ENCODE peak calls at places on chromosomes 12 and 14, in nine cellular contexts. O, L, V, S, D, T, H, Y and F are unnamed samples.

GRCh38 chr12:90449611-90450010 is 505.4 kb downstream of the CCER1 start:
- DNase-seq in O (no peak), L (no peak), Y (no peak), T (no peak), S (no peak), V (no peak), H (no peak), D (no peak), F (no peak)

GRCh38 chr14:55103005-55103640 is 25.9 kb upstream of the LGALS3 start:
- DNase-seq in H (peak; percentile 88), L (peak; percentile 100), D (peak; percentile 87), T (peak; percentile 95), O (peak; percentile 91), Y (peak; percentile 97), S (peak; percentile 96), V (peak; percentile 40), F (peak; percentile 99)

GRCh38 chr12:76781321-76781720 is 17.4 kb downstream of the ZDHHC17 start:
- DNase-seq in O (no peak), H (no peak), D (no peak), Y (peak; percentile 82), L (no peak), V (no peak), T (no peak), S (no peak), F (no peak)

GRCh38 chr14:65301862-65302539 is 110.5 kb upstream of the FUT8 start:
- DNase-seq in D (no peak), T (no peak), L (peak; percentile 47), S (peak; percentile 36), H (no peak), V (no peak), Y (peak; percentile 71), O (no peak), F (peak; percentile 59)

GRCh38 chr14:64628940-64629403 is 75.3 kb upstream of the PLEKHG3 start:
- DNase-seq in Y (peak; percentile 60), V (no peak), D (no peak), H (peak; percentile 44), S (no peak), L (peak; percentile 92), T (no peak), O (peak; percentile 31), F (no peak)

GRCh38 chr12:53589915-53590314 is 36.3 kb downstream of the ATF7 start:
- DNase-seq in T (no peak), S (no peak), V (no peak), H (no peak), Y (no peak), O (no peak), L (no peak), D (no peak), F (no peak)

GRCh38 chr14:50069325-50069724 is 47.0 kb downstream of the VCPKMT start:
- DNase-seq in L (no peak), H (peak; percentile 11), O (no peak), Y (no peak), T (no peak), D (no peak), V (no peak), S (no peak), F (peak; percentile 68)

GRCh38 chr12:11884661-11885060 is 186.1 kb upstream of the BCL2L14 start:
- DNase-seq in L (peak; percentile 62), Y (no peak), T (no peak), S (peak; percentile 45), H (no peak), O (peak; percentile 45), D (no peak), V (no peak), F (peak; percentile 20)

GRCh38 chr12:77031745-77032144 is 33.6 kb downstream of the E2F7 start:
- DNase-seq in O (no peak), L (no peak), V (no peak), S (no peak), Y (peak; percentile 21), H (no peak), T (no peak), D (no peak), F (no peak)

GRCh38 chr12:88638956-88639355 is 58.7 kb upstream of the KITLG start:
- DNase-seq in Y (no peak), O (no peak), S (no peak), L (no peak), T (no peak), H (no peak), V (no peak), D (no peak), F (no peak)

GRCh38 chr12:123056709-123057108 is 76.2 kb downstream of the ARL6IP4 start:
- DNase-seq in S (no peak), V (no peak), O (no peak), T (no peak), D (no peak), Y (no peak), L (no peak), H (no peak), F (no peak)

GRCh38 chr14:72621387-72622065 is 272.4 kb downstream of the DPF3 start:
- DNase-seq in T (no peak), S (peak; percentile 7), H (peak; percentile 10), V (no peak), D (no peak), L (no peak), Y (no peak), O (no peak), F (no peak)

GRCh38 chr14:81137316-81137715 is 83.4 kb downstream of the GTF2A1 start:
- DNase-seq in Y (peak; percentile 31), S (no peak), L (peak; percentile 64), T (no peak), V (no peak), H (peak; percentile 65), D (no peak), O (no peak), F (no peak)

GRCh38 chr14:29486132-29486531 is 441.5 kb downstream of the PRKD1 start:
- DNase-seq in S (no peak), L (peak; percentile 35), O (no peak), H (no peak), V (no peak), Y (no peak), D (no peak), T (no peak), F (no peak)

GRCh38 chr14:61653507-61653906 is 41.8 kb upstream of the HIF1A start:
- DNase-seq in V (no peak), L (peak; percentile 94), O (no peak), H (peak; percentile 75), Y (no peak), S (no peak), D (peak; percentile 13), T (no peak), F (no peak)

GRCh38 chr14:75125617-75126016 is 1.2 kb downstream of the NEK9 start:
- DNase-seq in L (peak; percentile 58), S (no peak), H (no peak), T (no peak), V (no peak), O (no peak), Y (no peak), D (no peak), F (no peak)
- H3K4me1 ChIP-seq in L (peaks cover 42% of the 10 kb centered on the region), S (no peaks in the 10 kb centered on the region), H (peaks cover 44% of the 10 kb centered on the region), T (peaks cover 6% of the 10 kb centered on the region), V (peaks cover 9% of the 10 kb centered on the region), O (peaks cover 47% of the 10 kb centered on the region), Y (peaks cover 3% of the 10 kb centered on the region), D (peaks cover 6% of the 10 kb centered on the region), F (peaks cover 7% of the 10 kb centered on the region)

GRCh38 chr14:92651106-92651792 is 97.2 kb downstream of the LGMN start:
- DNase-seq in V (no peak), S (peak; percentile 35), L (no peak), H (peak; percentile 66), D (no peak), O (peak; percentile 57), T (no peak), Y (no peak), F (peak; percentile 25)

GRCh38 chr14:92651793-92652382 is 96.5 kb downstream of the LGMN start:
- DNase-seq in D (peak; percentile 19), O (peak; percentile 44), Y (no peak), S (peak; percentile 48), L (no peak), T (no peak), H (peak; percentile 68), V (no peak), F (no peak)

GRCh38 chr14:92653162-92653651 is 95.2 kb downstream of the LGMN start:
- DNase-seq in O (no peak), D (no peak), Y (no peak), T (no peak), V (no peak), L (no peak), S (no peak), H (no peak), F (no peak)

GRCh38 chr14:92654206-92654901 is 94.1 kb downstream of the LGMN start:
- DNase-seq in Y (no peak), T (no peak), S (no peak), D (no peak), O (no peak), L (no peak), V (no peak), H (no peak), F (no peak)

DNA sequence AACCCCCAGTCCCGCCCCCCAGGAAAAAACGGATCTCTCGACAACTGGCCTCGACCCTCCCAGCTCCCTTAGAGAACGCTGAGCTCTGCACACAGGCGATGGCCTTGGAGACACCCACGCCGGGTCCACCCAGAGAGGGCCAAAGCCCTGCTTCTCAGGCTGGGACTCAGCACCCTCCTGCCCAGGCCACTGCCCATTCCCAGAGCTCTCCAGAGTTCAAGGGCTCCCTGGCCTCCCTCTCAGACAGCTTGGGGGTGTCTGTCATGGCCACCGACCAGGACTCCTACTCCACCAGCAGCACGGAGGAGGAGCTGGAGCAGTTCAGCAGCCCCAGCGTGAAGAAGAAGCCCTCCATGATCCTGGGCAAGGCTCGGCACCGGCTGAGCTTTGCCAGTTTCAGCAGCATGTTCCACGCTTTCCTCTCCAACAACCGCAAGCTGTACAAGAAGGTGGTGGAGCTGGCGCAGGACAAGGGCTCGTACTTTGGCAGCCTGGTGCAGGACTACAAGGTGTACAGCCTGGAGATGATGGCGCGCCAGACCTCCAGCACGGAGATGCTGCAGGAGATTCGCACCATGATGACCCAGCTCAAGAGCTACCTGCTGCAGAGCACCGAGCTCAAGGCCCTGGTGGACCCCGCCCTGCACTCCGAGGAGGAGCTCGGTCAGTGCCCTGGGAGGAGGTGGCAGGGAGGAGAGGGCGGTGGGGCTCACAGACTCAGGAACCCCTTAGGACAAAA is 95.8 kb downstream of the LGMN start:
- DNase-seq in S (no peak), O (no peak), V (no peak), Y (no peak), T (no peak), L (no peak), D (no peak), H (no peak), F (no peak)
- H3K4me1 ChIP-seq in S (no peaks in the 10 kb centered on the region), O (peaks cover 32% of the 10 kb centered on the region), V (no peaks in the 10 kb centered on the region), Y (no peaks in the 10 kb centered on the region), T (peaks cover 9% of the 10 kb centered on the region), L (peaks cover 27% of the 10 kb centered on the region), D (no peaks in the 10 kb centered on the region), H (peaks cover 9% of the 10 kb centered on the region), F (no peaks in the 10 kb centered on the region)

DNA sequence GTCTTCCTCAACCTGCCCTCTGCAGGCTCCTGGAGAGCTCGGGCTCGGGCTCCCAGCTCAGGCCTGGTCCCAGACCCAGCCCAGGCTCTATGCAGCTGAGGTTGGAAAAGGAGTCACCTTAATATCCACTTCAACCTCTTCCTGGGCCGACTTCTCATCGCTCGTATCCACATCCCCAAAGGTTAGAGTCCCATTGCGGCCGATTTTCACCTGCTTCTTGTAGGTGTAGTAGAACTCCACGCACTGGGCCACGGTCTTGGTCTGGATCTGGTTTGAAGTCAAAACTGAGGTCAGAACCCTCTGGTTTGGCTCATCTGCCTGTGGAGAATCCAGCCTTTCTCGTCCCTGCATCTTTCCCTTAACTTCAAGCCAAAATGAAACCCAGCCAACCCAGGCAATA is 8.4 kb upstream of the PNMA1 start:
- DNase-seq in S (no peak), D (no peak), L (peak; percentile 0), V (no peak), T (no peak), H (peak; percentile 55), Y (no peak), O (no peak), F (no peak)
- H3K4me1 ChIP-seq in S (peaks cover 8% of the 10 kb centered on the region), D (peaks cover 11% of the 10 kb centered on the region), L (peaks cover 39% of the 10 kb centered on the region), V (peaks cover 13% of the 10 kb centered on the region), T (peaks cover 7% of the 10 kb centered on the region), H (peaks cover 50% of the 10 kb centered on the region), Y (peaks cover 5% of the 10 kb centered on the region), O (peaks cover 54% of the 10 kb centered on the region), F (no peaks in the 10 kb centered on the region)

GRCh38 chr14:69664865-69665526 is 53.6 kb downstream of the SUSD6 start:
- DNase-seq in S (no peak), L (no peak), V (peak; percentile 58), O (no peak), T (no peak), Y (no peak), D (no peak), H (peak; percentile 85), F (no peak)
- H3K4me1 ChIP-seq in S (no peaks in the 10 kb centered on the region), L (peaks cover 32% of the 10 kb centered on the region), V (peaks cover 33% of the 10 kb centered on the region), O (peaks cover 90% of the 10 kb centered on the region), T (peaks cover 23% of the 10 kb centered on the region), Y (peaks cover 6% of the 10 kb centered on the region), D (peaks cover 31% of the 10 kb centered on the region), H (peaks cover 76% of the 10 kb centered on the region), F (peaks cover 15% of the 10 kb centered on the region)